ENCODE peak calls at places on chromosomes 16 and 17, in five cellular contexts. M is neural crest cell, Y is NCI-H2029, D is nephron progenitor cell, P is anterior cingulate cortex. U is an unnamed sample.
A peak's percentile ranks its signal among the peaks of the same experiment; 100 is the strongest.

GRCh38 chr16:1958715-1959268 is 546 bp upstream of the NDUFB10 start:
- DNase-seq in P (no peak), M (no peak), D (no peak), Y (no peak), U (no peak)

GRCh38 chr16:29306201-29306600 is 100.3 kb downstream of the NPIPB11 start:
- DNase-seq in D (no peak), P (no peak), Y (no peak), M (no peak), U (no peak)

GRCh38 chr17:50139950-50140885 is 10.3 kb upstream of the SAMD14 start:
- DNase-seq in Y (no peak), P (peak; percentile 43), D (peak; percentile 82), M (peak; percentile 78), U (peak; percentile 89)

GRCh38 chr17:7001562-7001961 is 5.7 kb downstream of the ALOX12 start:
- DNase-seq in M (peak; percentile 50), P (no peak), Y (no peak), D (peak; percentile 74), U (no peak)

GRCh38 chr17:77906377-77906871 is 52.1 kb upstream of the TNRC6C start:
- DNase-seq in M (no peak), D (no peak), Y (no peak), P (no peak), U (no peak)

GRCh38 chr17:65634533-65634932 is 73.1 kb upstream of the AXIN2 start:
- DNase-seq in Y (peak; percentile 33), D (no peak), M (no peak), P (no peak), U (no peak)

GRCh38 chr16:10569629-10570028 is 10.8 kb downstream of the EMP2 start:
- DNase-seq in P (no peak), Y (no peak), M (no peak), D (no peak), U (no peak)

GRCh38 chr16:50152386-50152806 is 710 bp upstream of the TENT4B start:
- DNase-seq in P (no peak), D (no peak), Y (no peak), M (no peak), U (peak; percentile 31)

GRCh38 chr17:42301022-42301421 is 12.7 kb downstream of the STAT5A start:
- DNase-seq in Y (no peak), M (no peak), P (no peak), D (no peak), U (no peak)

GRCh38 chr16:73093146-73094144 is 45.5 kb upstream of the ZFHX3 start:
- DNase-seq in Y (no peak), D (no peak), P (no peak), M (no peak), U (no peak)

GRCh38 chr16:11251525-11252481 is 4.2 kb downstream of the SOCS1 start:
- DNase-seq in Y (no peak), D (no peak), M (no peak), P (no peak), U (no peak)

GRCh38 chr16:80546249-80546648 is 5.5 kb downstream of the DYNLRB2 start:
- DNase-seq in Y (no peak), M (no peak), P (no peak), D (no peak), U (no peak)

GRCh38 chr17:56142325-56142724 is 10.9 kb upstream of the ANKFN1 start:
- DNase-seq in Y (no peak), D (no peak), P (no peak), M (no peak), U (no peak)

GRCh38 chr16:83967838-83968482 is at the start of gene NECAB2:
- DNase-seq in P (peak; percentile 39), Y (no peak), M (peak; percentile 60), D (peak; percentile 79), U (peak; percentile 49)

GRCh38 chr17:68820825-68821481 is 134.2 kb downstream of the ABCA8 start:
- DNase-seq in P (no peak), D (no peak), Y (no peak), M (no peak), U (no peak)

GRCh38 chr17:2940352-2940751 is 123.1 kb downstream of the OR1D5 start:
- DNase-seq in D (peak; percentile 53), P (peak; percentile 69), M (no peak), Y (no peak), U (no peak)

GRCh38 chr16:77169650-77170236 is 21.2 kb upstream of the MON1B start:
- DNase-seq in M (peak; percentile 54), P (no peak), D (peak; percentile 68), Y (peak; percentile 44), U (peak; percentile 66)

GRCh38 chr16:28182183-28182582 is 29.6 kb downstream of the XPO6 start:
- DNase-seq in M (no peak), D (no peak), P (no peak), Y (no peak), U (no peak)

GRCh38 chr17:64039106-64039400 is 18.6 kb upstream of the ICAM2 start:
- DNase-seq in P (no peak), M (no peak), Y (no peak), D (no peak), U (no peak)

GRCh38 chr16:73064227-73064995 is 16.5 kb upstream of the ZFHX3 start:
- DNase-seq in P (no peak), M (no peak), Y (no peak), D (no peak), U (no peak)

U was measured in WERI-Rb-1.